ENCODE peak calls at places on chromosome 7, in four cellular contexts. One of them, this sample, is unnamed.

GRCh38 chr7:39672176-39672575 is 48.8 kb downstream of the RALA start:
- DNase-seq in H1: no peak
- DNase-seq in GM12878: no peak
- DNase-seq in HepG2: no peak
- DNase-seq in this sample: no peak

GRCh38 chr7:3537210-3537875 is 236.3 kb downstream of the SDK1 start:
- DNase-seq in GM12878: no peak
- DNase-seq in HepG2: no peak
- DNase-seq in H1: no peak
- DNase-seq in this sample: no peak

GRCh38 chr7:98981701-98982100 is 103.4 kb downstream of the TRRAP start:
- DNase-seq in GM12878: no peak
- DNase-seq in H1: no peak
- DNase-seq in HepG2: no peak
- DNase-seq in this sample: no peak

GRCh38 chr7:37495574-37496184 is 47.0 kb upstream of the ELMO1 start:
- DNase-seq in HepG2: peak; percentile 13
- DNase-seq in H1: no peak
- DNase-seq in GM12878: no peak
- DNase-seq in this sample: peak; percentile 11

GRCh38 chr7:105581066-105581811 is at the start of gene EFCAB10:
- DNase-seq in GM12878: no peak
- DNase-seq in HepG2: peak; percentile 75
- DNase-seq in H1: peak; percentile 88
- DNase-seq in this sample: no peak

GRCh38 chr7:74412603-74413002 is 41.1 kb upstream of the GTF2IRD1 start:
- DNase-seq in HepG2: no peak
- DNase-seq in H1: no peak
- DNase-seq in GM12878: no peak
- DNase-seq in this sample: peak; percentile 23

GRCh38 chr7:151244156-151244870 is 4.2 kb downstream of the SMARCD3 start:
- DNase-seq in H1: no peak
- DNase-seq in HepG2: no peak
- DNase-seq in GM12878: peak; percentile 15
- DNase-seq in this sample: peak; percentile 83

GRCh38 chr7:35624299-35625186 is 70.4 kb downstream of the HERPUD2 start:
- DNase-seq in HepG2: peak; percentile 31
- DNase-seq in GM12878: no peak
- DNase-seq in H1: peak; percentile 29
- DNase-seq in this sample: peak; percentile 69

GRCh38 chr7:155412416-155413253 is 45.3 kb upstream of the EN2 start:
- DNase-seq in H1: no peak
- DNase-seq in GM12878: no peak
- DNase-seq in HepG2: peak; percentile 42
- DNase-seq in this sample: peak; percentile 80

GRCh38 chr7:35735396-35735795 is 40.5 kb upstream of the HERPUD2 start:
- DNase-seq in H1: no peak
- DNase-seq in GM12878: no peak
- DNase-seq in HepG2: no peak
- DNase-seq in this sample: no peak

GRCh38 chr7:148939128-148939747 is 55.1 kb upstream of the EZH2 start:
- DNase-seq in HepG2: no peak
- DNase-seq in GM12878: no peak
- DNase-seq in H1: no peak
- DNase-seq in this sample: no peak

GRCh38 chr7:81659697-81660395 is 110.0 kb downstream of the HGF start:
- DNase-seq in HepG2: no peak
- DNase-seq in H1: no peak
- DNase-seq in GM12878: no peak
- DNase-seq in this sample: no peak

GRCh38 chr7:119826547-119826946 is 446.4 kb upstream of the KCND2 start:
- DNase-seq in HepG2: no peak
- DNase-seq in H1: no peak
- DNase-seq in GM12878: no peak
- DNase-seq in this sample: no peak

GRCh38 chr7:105277341-105277740 is 111.4 kb downstream of the SRPK2 start:
- DNase-seq in HepG2: no peak
- DNase-seq in GM12878: no peak
- DNase-seq in H1: no peak
- DNase-seq in this sample: no peak

GRCh38 chr7:80478683-80479082 is 33.2 kb downstream of the GNAT3 start:
- DNase-seq in H1: no peak
- DNase-seq in GM12878: no peak
- DNase-seq in HepG2: no peak
- DNase-seq in this sample: no peak

GRCh38 chr7:29825750-29826529 is 19.6 kb downstream of the WIPF3 start:
- DNase-seq in GM12878: peak; percentile 26
- DNase-seq in H1: no peak
- DNase-seq in HepG2: no peak
- DNase-seq in this sample: no peak

GRCh38 chr7:26863504-26864308 is 684 bp downstream of the SKAP2 start:
- DNase-seq in H1: no peak
- DNase-seq in HepG2: peak; percentile 12
- DNase-seq in GM12878: peak; percentile 37
- DNase-seq in this sample: peak; percentile 59

GRCh38 chr7:30093351-30094019 is 41.3 kb upstream of the MTURN start:
- DNase-seq in GM12878: no peak
- DNase-seq in HepG2: no peak
- DNase-seq in H1: no peak
- DNase-seq in this sample: no peak

GRCh38 chr7:33798671-33799325 is 106.5 kb upstream of the BMPER start:
- DNase-seq in GM12878: no peak
- DNase-seq in HepG2: no peak
- DNase-seq in H1: no peak
- DNase-seq in this sample: no peak

GRCh38 chr7:53383131-53383530 is 347.7 kb downstream of the POM121L12 start:
- DNase-seq in HepG2: no peak
- DNase-seq in GM12878: no peak
- DNase-seq in H1: no peak
- DNase-seq in this sample: no peak

GRCh38 chr7:155530601-155531000 is 15.8 kb downstream of the CNPY1 start:
- DNase-seq in H1: no peak
- DNase-seq in HepG2: no peak
- DNase-seq in GM12878: no peak
- DNase-seq in this sample: no peak

GRCh38 chr7:29281782-29282541 is 87.4 kb downstream of the CHN2 start:
- DNase-seq in H1: no peak
- DNase-seq in GM12878: no peak
- DNase-seq in HepG2: peak; percentile 51
- DNase-seq in this sample: peak; percentile 12

GRCh38 chr7:149856-150636 is 42.3 kb upstream of the FAM20C start:
- DNase-seq in H1: no peak
- DNase-seq in GM12878: no peak
- DNase-seq in HepG2: no peak
- DNase-seq in this sample: no peak

GRCh38 chr7:144713850-144714249 is 122.0 kb downstream of the TPK1 start:
- DNase-seq in H1: no peak
- DNase-seq in HepG2: no peak
- DNase-seq in GM12878: no peak
- DNase-seq in this sample: no peak

DNA sequence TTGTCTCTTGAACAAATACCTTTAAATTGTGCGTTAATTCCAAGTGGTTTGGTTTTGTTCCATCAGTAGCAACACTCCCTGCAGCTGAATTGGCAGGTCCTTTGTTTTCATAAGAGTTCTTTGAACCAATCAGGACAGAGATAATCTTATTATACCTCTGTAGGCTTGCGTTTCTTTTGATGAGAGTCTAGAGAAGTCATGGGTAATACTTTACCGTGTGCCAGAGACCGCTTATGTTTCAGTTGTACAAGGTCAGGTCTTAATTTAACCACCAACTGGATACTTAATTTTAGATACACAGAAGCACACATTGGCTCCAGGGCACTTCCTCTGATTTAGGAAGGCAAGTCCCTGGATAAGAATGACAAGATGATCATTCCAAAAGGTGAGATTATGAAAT is at the start of gene ASB15:
- DNase-seq in HepG2: no peak
- DNase-seq in GM12878: no peak
- DNase-seq in H1: no peak
- DNase-seq in this sample: no peak
- TF ChIP-seq BRCA1 in HepG2: no peak
- TF ChIP-seq BRCA1 in GM12878: no peak
- TF ChIP-seq BRCA1 in H1: no peak
- TF ChIP-seq BRCA1 in this sample: no peak

GRCh38 chr7:107995184-107996071 is 7.5 kb downstream of the LAMB1 start:
- DNase-seq in GM12878: no peak
- DNase-seq in HepG2: peak; percentile 82
- DNase-seq in H1: no peak
- DNase-seq in this sample: peak; percentile 48
- TF ChIP-seq BRCA1 in GM12878: no peak
- TF ChIP-seq BRCA1 in HepG2: no peak
- TF ChIP-seq BRCA1 in H1: no peak
- TF ChIP-seq BRCA1 in this sample: no peak

DNA sequence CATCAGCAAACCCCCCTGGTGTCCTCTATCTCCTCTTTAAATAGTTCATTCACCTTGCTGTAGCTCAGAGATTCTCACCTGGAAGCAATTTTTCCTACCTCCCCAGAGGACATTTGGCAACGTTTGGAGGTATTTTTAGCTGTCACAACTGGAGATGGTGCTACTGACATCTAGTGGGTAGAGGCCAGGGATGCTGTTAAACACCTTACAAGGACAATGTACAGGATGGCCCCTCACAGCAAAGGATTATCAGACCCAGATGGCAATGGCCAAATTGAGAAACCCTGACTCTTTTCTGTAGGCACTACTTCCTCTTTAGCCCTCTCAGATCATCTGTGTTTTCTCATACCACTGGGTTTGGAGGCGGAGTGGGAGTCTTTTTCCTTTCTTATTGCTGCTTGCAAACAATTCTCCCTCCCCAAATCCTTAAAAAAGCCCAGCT is 13.2 kb upstream of the TRA2A start:
- DNase-seq in HepG2: peak; percentile 43
- DNase-seq in GM12878: peak; percentile 46
- DNase-seq in H1: no peak
- DNase-seq in this sample: no peak
- TF ChIP-seq BRCA1 in HepG2: no peak
- TF ChIP-seq BRCA1 in GM12878: no peak
- TF ChIP-seq BRCA1 in H1: no peak
- TF ChIP-seq BRCA1 in this sample: no peak

GRCh38 chr7:45055594-45056219 is 33.1 kb downstream of the NACAD start:
- DNase-seq in H1: no peak
- DNase-seq in HepG2: no peak
- DNase-seq in GM12878: no peak
- DNase-seq in this sample: no peak

GRCh38 chr7:45055016-45055415 is 33.8 kb downstream of the NACAD start:
- DNase-seq in H1: no peak
- DNase-seq in GM12878: no peak
- DNase-seq in HepG2: no peak
- DNase-seq in this sample: no peak

GRCh38 chr7:45054442-45054841 is 34.3 kb downstream of the NACAD start:
- DNase-seq in HepG2: no peak
- DNase-seq in GM12878: no peak
- DNase-seq in H1: no peak
- DNase-seq in this sample: no peak

GRCh38 chr7:45060295-45060694 is 28.5 kb downstream of the NACAD start:
- DNase-seq in H1: no peak
- DNase-seq in GM12878: no peak
- DNase-seq in HepG2: no peak
- DNase-seq in this sample: no peak

GRCh38 chr7:45057853-45058252 is 30.9 kb downstream of the NACAD start:
- DNase-seq in H1: no peak
- DNase-seq in GM12878: no peak
- DNase-seq in HepG2: no peak
- DNase-seq in this sample: no peak
- TF ChIP-seq BRCA1 in H1: no peak
- TF ChIP-seq BRCA1 in GM12878: no peak
- TF ChIP-seq BRCA1 in HepG2: no peak
- TF ChIP-seq BRCA1 in this sample: no peak

This sample was measured in K562.